ENCODE peak calls at places on chromosomes 6 and 20, in eight cellular contexts. U is central memory CD4-positive, alpha-beta T cell; Y is stimulated activated effector memory CD8-positive, alpha-beta T cell treated with anti-CD3 and anti-CD28 coated beads, Interleukin-12 subunit alpha, Interleukin-12 subunit beta, amount 100 ng/mL, for 72 hours; M is coronary artery; B is T-helper 2 cell; N is aorta; V is psoas muscle; L is body of pancreas. P is an unnamed sample.

GRCh38 chr20:25282034-25282781 is 34.3 kb downstream of the PYGB start:
- DNase-seq in U (no peak), Y (no peak), M (no peak), B (peak), N (peak), V (no peak), L (peak), P (no peak)

GRCh38 chr6:170235726-170236125 is 55.2 kb downstream of the DLL1 start:
- DNase-seq in U (no peak), Y (no peak), M (no peak), B (no peak), N (peak), V (no peak), L (no peak), P (no peak)

GRCh38 chr20:407097-407952 is 774 bp upstream of the RBCK1 start:
- DNase-seq in U (peak), Y (peak), M (peak), B (peak), N (peak), V (peak), L (peak), P (peak)

GRCh38 chr6:114301596-114302219 is 41.1 kb downstream of the HS3ST5 start:
- DNase-seq in U (no peak), Y (no peak), M (no peak), B (no peak), N (no peak), V (no peak), L (no peak), P (no peak)

GRCh38 chr20:43744966-43745733 is 18.3 kb upstream of the GTSF1L start:
- DNase-seq in U (no peak), Y (no peak), M (no peak), B (no peak), N (no peak), V (no peak), L (no peak), P (no peak)

GRCh38 chr6:112144145-112144926 is 56.9 kb downstream of the FAM229B start:
- DNase-seq in U (no peak), Y (no peak), M (no peak), B (no peak), N (no peak), V (no peak), L (no peak), P (no peak)

GRCh38 chr6:52263709-52264320 is 19.5 kb upstream of the IL17F start:
- DNase-seq in U (peak), Y (peak), M (no peak), B (peak), N (peak), V (peak), L (peak), P (peak)

GRCh38 chr6:78302411-78302810 is 564.9 kb upstream of the IRAK1BP1 start:
- DNase-seq in U (no peak), Y (no peak), M (no peak), B (no peak), N (no peak), V (no peak), L (no peak), P (no peak)

GRCh38 chr20:8801686-8802085 is 267.2 kb upstream of the PLCB4 start:
- DNase-seq in U (no peak), Y (no peak), M (no peak), B (no peak), N (no peak), V (no peak), L (no peak), P (no peak)

GRCh38 chr6:146968041-146968760 is 236.0 kb upstream of the STXBP5 start:
- DNase-seq in U (no peak), Y (no peak), M (no peak), B (no peak), N (no peak), V (no peak), L (no peak), P (no peak)